ENCODE peak calls at places on chromosomes 6 and 20, in ten cellular contexts. M is HEK293T; K is effector memory CD8-positive, alpha-beta T cell; D is bronchial epithelial cell; S is HS-27A; I is ACHN; Z is cardiac muscle cell; A is activated CD8-positive, alpha-beta memory T cell treated with anti-CD3 and anti-CD28 coated beads for 4 hours; W is COR-L47; J is stimulated activated naive CD8-positive, alpha-beta T cell treated with anti-CD3 and anti-CD28 coated beads, Interleukin-15, amount 100 ng/mL, for 72 hours. Q is an unnamed sample.

GRCh38 chr6:37024665-37025337 is 19.3 kb downstream of the FGD2 start:
- DNase-seq in Z (no peak), A (no peak), I (peak), W (no peak), D (peak), K (no peak), M (no peak), J (peak), S (no peak), Q (no peak)

GRCh38 chr20:40821438-40821837 is 132.4 kb upstream of the MAFB start:
- DNase-seq in S (no peak), J (no peak), K (no peak), D (no peak), A (no peak), I (no peak), M (no peak), Z (no peak), W (no peak), Q (peak)

GRCh38 chr20:6265204-6265904 is 142.5 kb upstream of the FERMT1 start:
- DNase-seq in J (no peak), D (peak), A (no peak), K (no peak), W (peak), M (no peak), S (peak), I (peak), Z (peak), Q (no peak)

GRCh38 chr20:6651016-6651415 is 116.5 kb upstream of the BMP2 start:
- DNase-seq in J (no peak), M (no peak), I (peak), W (no peak), D (peak), K (no peak), A (no peak), S (peak), Z (peak), Q (no peak)

GRCh38 chr6:10210052-10210451 is 204.8 kb downstream of the TFAP2A start:
- DNase-seq in I (peak), Z (peak), D (peak), S (peak), K (no peak), M (no peak), W (no peak), A (no peak), J (no peak), Q (no peak)

GRCh38 chr6:160202411-160202810 is 56.2 kb downstream of the SLC22A2 start:
- DNase-seq in A (no peak), Z (no peak), M (no peak), J (no peak), K (no peak), S (no peak), D (no peak), I (no peak), W (no peak), Q (no peak)

GRCh38 chr20:38190166-38190565 is 25.1 kb upstream of the TGM2 start:
- DNase-seq in M (no peak), K (no peak), D (no peak), Z (no peak), I (no peak), W (no peak), J (no peak), S (no peak), A (no peak), Q (no peak)

GRCh38 chr6:129786548-129786947 is 74.6 kb downstream of the TMEM244 start:
- DNase-seq in M (no peak), I (no peak), J (no peak), D (peak), Z (no peak), K (no peak), A (no peak), S (no peak), W (no peak), Q (no peak)

GRCh38 chr6:7865811-7866210 is 44.8 kb downstream of the TXNDC5 start:
- DNase-seq in Z (peak), I (no peak), D (no peak), M (no peak), A (no peak), W (no peak), K (no peak), J (no peak), S (no peak), Q (no peak)